ENCODE peak calls at places on chromosomes 5 and 9, in seven cellular contexts. F, S, R, B, V, C and T are unnamed samples.

GRCh38 chr5:109164001-109164400 is 245.8 kb downstream of the PJA2 start:
- DNase-seq in F (no peak), S (no peak), R (no peak), B (no peak), V (no peak), C (no peak), T (no peak)

GRCh38 chr9:684055-684949 is 157.2 kb upstream of the DMRT1 start:
- DNase-seq in F (peak), S (no peak), R (no peak), B (no peak), V (no peak), C (no peak), T (no peak)

GRCh38 chr5:147427784-147428401 is 82.0 kb downstream of the DPYSL3 start:
- DNase-seq in F (peak), S (no peak), R (no peak), B (no peak), V (no peak), C (no peak), T (no peak)

GRCh38 chr9:129938291-129938979 is 103.2 kb downstream of the USP20 start:
- DNase-seq in F (peak), S (no peak), R (no peak), B (no peak), V (no peak), C (no peak), T (no peak)

GRCh38 chr5:59759600-59760357 is 133.7 kb downstream of the PDE4D start:
- DNase-seq in F (no peak), S (no peak), R (no peak), B (no peak), V (no peak), C (no peak), T (no peak)

GRCh38 chr5:79798892-79799590 is 109.4 kb downstream of the CMYA5 start:
- DNase-seq in F (no peak), S (no peak), R (no peak), B (no peak), V (no peak), C (no peak), T (no peak)

GRCh38 chr5:14450055-14450524 is 131.5 kb upstream of the OTULINL start:
- DNase-seq in F (peak), S (no peak), R (no peak), B (no peak), V (no peak), C (no peak), T (no peak)

GRCh38 chr9:80440724-80441123 is 869.0 kb downstream of the TLE4 start:
- DNase-seq in F (peak), S (no peak), R (no peak), B (no peak), V (no peak), C (no peak), T (no peak)

GRCh38 chr9:19493174-19493811 is 84.5 kb downstream of the ACER2 start:
- DNase-seq in F (peak), S (peak), R (peak), B (peak), V (peak), C (peak), T (no peak)

GRCh38 chr9:113620377-113621161 is 157.0 kb downstream of the RGS3 start:
- DNase-seq in F (peak), S (peak), R (peak), B (no peak), V (no peak), C (no peak), T (no peak)